ENCODE peak calls at places on chromosome 2, in seven cellular contexts. Y is progenitor cell of endocrine pancreas; U is stomach; C is heart left ventricle; J is NCI-H2029 treated with DMSO at 0.1 percent for 48 hours; R is stimulated activated naive CD8-positive, alpha-beta T cell treated with anti-CD3 and anti-CD28 coated beads, Interleukin-15, amount 100 ng/mL, for 72 hours; Z is AG10803. O is an unnamed sample.
A peak's percentile ranks its signal among the peaks of the same experiment; 100 is the strongest.

GRCh38 chr2:204695506-204695905 is 150.2 kb downstream of the PARD3B start:
- DNase-seq in Y (no peak), U (no peak), C (no peak), J (no peak), R (no peak), Z (peak; percentile 94), O (no peak)

GRCh38 chr2:177262958-177263450 is 1.5 kb downstream of the NFE2L2 start:
- DNase-seq in Y (no peak), U (no peak), C (no peak), J (no peak), R (no peak), Z (no peak), O (no peak)

GRCh38 chr2:221606369-221606768 is 34.3 kb upstream of the EPHA4 start:
- DNase-seq in Y (no peak), U (no peak), C (no peak), J (no peak), R (no peak), Z (no peak), O (no peak)

GRCh38 chr2:111135910-111136297 is 15.2 kb downstream of the BCL2L11 start:
- DNase-seq in Y (no peak), U (no peak), C (no peak), J (peak; percentile 20), R (no peak), Z (no peak), O (no peak)

GRCh38 chr2:128727914-128728313 is 409.2 kb upstream of the HS6ST1 start:
- DNase-seq in Y (no peak), U (no peak), C (no peak), J (no peak), R (no peak), Z (peak; percentile 93), O (peak; percentile 55)

GRCh38 chr2:70790079-70790963 is at the start of gene FIGLA:
- DNase-seq in Y (peak; percentile 11), U (no peak), C (no peak), J (no peak), R (peak; percentile 10), Z (no peak), O (no peak)

GRCh38 chr2:108542071-108542470 is 7.8 kb downstream of the LIMS1 start:
- DNase-seq in Y (no peak), U (no peak), C (no peak), J (no peak), R (no peak), Z (peak; percentile 81), O (no peak)

GRCh38 chr2:10079931-10080535 is at the start of gene CYS1:
- DNase-seq in Y (peak; percentile 37), U (no peak), C (no peak), J (no peak), R (peak; percentile 50), Z (peak; percentile 19), O (no peak)

GRCh38 chr2:2232167-2232566 is 98.9 kb downstream of the MYT1L start:
- DNase-seq in Y (no peak), U (peak; percentile 35), C (no peak), J (peak; percentile 62), R (no peak), Z (no peak), O (no peak)

GRCh38 chr2:238061310-238062202 is 755 bp downstream of the SCLY start:
- DNase-seq in Y (no peak), U (no peak), C (no peak), J (no peak), R (no peak), Z (peak; percentile 25), O (peak; percentile 66)

GRCh38 chr2:144449028-144449406 is 70.9 kb downstream of the ZEB2 start:
- DNase-seq in Y (no peak), U (no peak), C (peak; percentile 56), J (no peak), R (no peak), Z (peak; percentile 33), O (no peak)

GRCh38 chr2:109467701-109468100 is 146.1 kb downstream of the SEPTIN10 start:
- DNase-seq in Y (no peak), U (no peak), C (no peak), J (no peak), R (no peak), Z (no peak), O (no peak)

GRCh38 chr2:192194065-192194865 is 468 bp downstream of the TMEFF2 start:
- DNase-seq in Y (peak; percentile 16), U (no peak), C (peak; percentile 61), J (no peak), R (no peak), Z (peak; percentile 7), O (no peak)

O was measured in HL-60.